ENCODE peak calls at places on chromosome 17, in six cellular contexts. B is IMR-90, N is H9, T is neuronal stem cell, F is H1, V is mesenchymal stem cell. S is an unnamed sample. For H3K79me1, the result is how much of the 10 kb centered on the place peaks cover.

GRCh38 chr17:49021095-49021767 is 24.0 kb downstream of the IGF2BP1 start:
- DNase-seq in F (no peak), T (no peak), V (peak), B (peak), N (peak), S (no peak)

GRCh38 chr17:74531231-74531761 is at the start of gene CD300LB:
- DNase-seq in F (no peak), T (no peak), V (no peak), N (peak), B (no peak), S (no peak)

GRCh38 chr17:33562792-33563191 is 269.7 kb upstream of the ASIC2 start:
- DNase-seq in F (no peak), T (no peak), B (no peak), V (no peak), N (peak), S (no peak)

GRCh38 chr17:30559656-30560055 is 82.4 kb downstream of the GOSR1 start:
- DNase-seq in B (no peak), N (no peak), F (no peak), V (no peak), T (no peak), S (no peak)

GRCh38 chr17:35871415-35871814 is 2.7 kb upstream of the HEATR9 start:
- DNase-seq in N (peak), B (no peak), F (peak), V (no peak), T (no peak), S (peak)

GRCh38 chr17:39617446-39618251 is 9.1 kb upstream of the PPP1R1B start:
- DNase-seq in F (no peak), B (peak), T (no peak), V (no peak), N (no peak), S (no peak)

GRCh38 chr17:34307110-34307509 is 12.1 kb upstream of the CCL8 start:
- DNase-seq in B (peak), N (no peak), F (no peak), V (peak), T (no peak), S (peak)

GRCh38 chr17:50469005-50469605 is 425 bp upstream of the CHAD start:
- DNase-seq in F (no peak), B (no peak), V (peak), T (no peak), N (no peak), S (no peak)

GRCh38 chr17:9768381-9768934 is 22.9 kb downstream of the DHRS7C start:
- DNase-seq in V (peak), B (peak), N (no peak), T (peak), F (no peak), S (no peak)

GRCh38 chr17:19574956-19575355 is 41.3 kb downstream of the SLC47A1 start:
- DNase-seq in V (no peak), F (no peak), N (no peak), B (no peak), T (no peak), S (no peak)

GRCh38 chr17:31595076-31595475 is 203.6 kb downstream of the RAB11FIP4 start:
- DNase-seq in F (no peak), N (no peak), B (peak), T (no peak), V (peak), S (peak)

GRCh38 chr17:59371426-59372099 is 40.1 kb downstream of the YPEL2 start:
- DNase-seq in T (no peak), F (no peak), V (peak), B (no peak), N (no peak), S (no peak)

GRCh38 chr17:45104029-45104428 is 28.3 kb downstream of the PLCD3 start:
- DNase-seq in F (no peak), B (no peak), N (no peak), V (no peak), T (no peak), S (no peak)

GRCh38 chr17:43772877-43773648 is 5.7 kb downstream of the DUSP3 start:
- DNase-seq in T (no peak), B (no peak), F (no peak), N (no peak), V (no peak), S (peak)

GRCh38 chr17:7974638-7975131 is 27.7 kb upstream of the GUCY2D start:
- DNase-seq in F (no peak), N (no peak), V (no peak), T (no peak), B (no peak), S (no peak)

GRCh38 chr17:16446338-16446983 is 31.1 kb downstream of the TRPV2 start:
- DNase-seq in N (peak), T (no peak), V (no peak), F (no peak), B (no peak), S (no peak)

GRCh38 chr17:40541060-40541872 is 24.0 kb downstream of the CCR7 start:
- DNase-seq in B (no peak), T (no peak), F (no peak), V (no peak), N (no peak), S (no peak)

DNA sequence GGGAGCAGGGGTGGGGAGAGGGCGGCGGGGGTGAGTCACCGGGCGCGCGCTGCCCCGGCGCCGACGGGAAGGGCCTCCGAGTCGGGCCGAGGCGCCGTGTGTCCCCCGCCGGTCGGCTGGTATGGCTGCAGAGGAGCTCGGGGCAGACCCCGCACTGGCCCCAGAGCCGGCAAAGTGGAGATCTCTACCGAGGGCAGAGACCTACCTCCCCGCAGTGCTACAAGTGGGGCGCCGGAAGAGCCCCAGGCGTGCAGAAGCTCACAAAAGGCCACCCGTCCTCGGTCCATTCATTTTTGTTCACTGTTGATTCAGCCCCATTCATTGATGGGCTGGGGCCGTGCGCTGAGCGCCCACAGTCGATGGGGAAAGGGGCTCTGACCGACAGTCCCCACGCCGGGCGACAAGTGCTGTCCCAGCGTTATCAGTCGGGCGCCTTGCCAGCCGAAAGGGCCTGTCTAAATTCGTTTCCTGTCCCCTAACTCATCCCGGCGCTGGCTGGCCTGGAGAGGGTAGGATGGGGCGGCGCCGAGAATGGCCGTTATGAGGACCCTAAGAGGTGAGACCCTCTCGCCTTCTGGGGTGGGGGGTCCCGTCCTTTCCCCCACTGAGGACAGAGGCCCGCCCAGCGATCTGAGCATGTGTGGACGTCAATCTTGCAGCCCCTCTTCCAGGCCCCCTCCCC is 703 bp upstream of the ENO3 start:
- DNase-seq in F (no peak), V (no peak), T (no peak), N (peak), B (no peak), S (no peak)
- H2AK5ac ChIP-seq in F (no peak), V (peak), T (peak), N (no peak), B (peak), S (peak)

DNA sequence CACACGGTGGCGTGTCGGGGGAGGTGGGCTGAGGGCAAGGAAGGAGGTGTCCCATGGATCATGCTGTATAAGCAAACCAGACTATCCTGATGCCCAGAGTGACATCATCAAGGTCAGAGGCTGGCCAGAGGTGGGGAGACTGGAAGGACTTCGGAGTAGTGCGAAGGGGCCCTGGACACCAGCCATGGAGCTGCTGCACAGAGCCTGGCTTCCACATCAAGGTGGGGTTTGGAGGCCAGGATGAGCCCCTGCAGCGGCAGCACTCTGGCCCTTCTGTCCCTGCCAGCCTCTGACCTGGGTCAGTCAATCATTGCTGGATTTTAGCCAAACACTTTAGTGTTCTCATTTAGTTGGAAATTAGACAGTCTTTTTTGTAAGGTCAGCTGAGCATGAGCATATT is 34.8 kb downstream of the MED13 start:
- DNase-seq in B (no peak), T (no peak), N (no peak), V (no peak), F (no peak), S (no peak)
- H3K14ac ChIP-seq in B (no peak), T (no peak), N (no peak), V (no peak), F (no peak), S (no peak)

GRCh38 chr17:27475981-27476895 is 20.0 kb downstream of the KSR1 start:
- DNase-seq in T (no peak), N (no peak), F (no peak), V (no peak), B (no peak), S (peak)
- H3K79me1 ChIP-seq in T (under half), N (under half), F (under half), V (under half), B (half or more), S (under half)

DNA sequence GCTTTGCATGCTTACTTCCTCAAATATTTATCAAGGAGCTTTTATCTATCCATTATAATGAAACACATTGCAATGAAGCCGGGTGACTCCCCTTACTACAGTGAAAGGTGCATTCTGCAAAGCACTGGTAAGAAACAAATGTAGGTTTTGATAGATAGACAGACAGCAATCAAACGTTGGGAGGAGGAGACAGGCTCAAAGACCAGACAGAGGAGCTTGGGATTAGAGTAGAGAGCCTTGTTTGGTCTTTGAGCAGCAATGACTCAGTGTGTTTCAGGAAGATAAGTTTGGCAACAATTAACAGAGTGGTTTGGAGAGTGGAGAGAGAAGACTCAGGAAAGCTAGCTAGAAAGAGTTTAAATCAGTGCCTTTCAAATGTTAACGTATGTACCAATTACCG is 68.8 kb downstream of the ZNF18 start:
- DNase-seq in F (no peak), T (no peak), B (no peak), N (no peak), V (no peak), S (no peak)
- H2AK5ac ChIP-seq in F (no peak), T (no peak), B (no peak), N (no peak), V (no peak), S (no peak)

GRCh38 chr17:73057196-73057595 is 35.3 kb downstream of the SLC39A11 start:
- DNase-seq in V (no peak), N (no peak), F (no peak), B (no peak), T (no peak), S (no peak)

GRCh38 chr17:73052923-73053322 is 39.6 kb downstream of the SLC39A11 start:
- DNase-seq in N (no peak), T (no peak), V (no peak), B (no peak), F (no peak), S (no peak)

GRCh38 chr17:73062726-73063125 is 29.8 kb downstream of the SLC39A11 start:
- DNase-seq in F (no peak), B (no peak), N (no peak), V (no peak), T (no peak), S (no peak)

DNA sequence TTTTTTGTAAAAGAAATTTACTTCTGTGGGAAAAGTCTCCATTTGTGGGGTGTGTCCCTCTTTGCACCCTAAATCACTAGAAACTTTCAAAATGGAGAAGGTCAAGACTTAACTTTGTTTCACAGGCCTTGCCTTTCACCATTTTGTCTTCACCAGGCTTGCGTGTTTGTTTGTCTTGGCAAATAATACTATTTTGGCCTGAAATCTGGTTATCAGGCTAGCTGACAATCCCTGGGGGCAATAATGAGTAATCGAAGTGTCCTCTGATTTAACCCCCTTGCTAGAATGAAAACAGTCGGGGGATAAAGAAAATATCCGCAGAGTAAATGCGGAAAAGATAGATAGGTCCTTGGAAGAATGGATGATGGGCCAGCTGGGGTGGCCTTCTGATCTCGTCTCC is 34.5 kb downstream of the SLC39A11 start:
- DNase-seq in T (no peak), V (no peak), F (no peak), B (no peak), N (no peak), S (no peak)
- H3K14ac ChIP-seq in T (no peak), V (no peak), F (no peak), B (no peak), N (no peak), S (no peak)